ENCODE peak calls at places on chromosomes 7 and 10, in four cellular contexts. F is HT1080, Z is IMR-90, C is RPMI8226. O is an unnamed sample.

GRCh38 chr10:73956476-73957338 is 41.2 kb upstream of the VCL start:
- DNase-seq in F (peak), Z (peak), C (peak), O (peak)

GRCh38 chr7:665251-665650 is 61.2 kb upstream of the DNAAF5 start:
- DNase-seq in F (no peak), Z (peak), C (no peak), O (no peak)

GRCh38 chr7:41674505-41675023 is 28.3 kb downstream of the INHBA start:
- DNase-seq in F (no peak), Z (no peak), C (no peak), O (no peak)

GRCh38 chr7:6167004-6167551 is 105.3 kb downstream of the CYTH3 start:
- DNase-seq in F (no peak), Z (no peak), C (no peak), O (no peak)

GRCh38 chr10:79223346-79224048 is 123.8 kb upstream of the PPIF start:
- DNase-seq in F (peak), Z (peak), C (no peak), O (no peak)

GRCh38 chr7:80359029-80359428 is 152.8 kb downstream of the GNAT3 start:
- DNase-seq in F (no peak), Z (no peak), C (no peak), O (no peak)

GRCh38 chr10:125450218-125450617 is 232.7 kb downstream of the TEX36 start:
- DNase-seq in F (no peak), Z (no peak), C (no peak), O (no peak)

GRCh38 chr7:112708236-112708635 is 82.0 kb downstream of the TMEM168 start:
- DNase-seq in F (no peak), Z (no peak), C (no peak), O (no peak)

GRCh38 chr7:139562491-139562890 is 39.0 kb downstream of the CLEC2L start:
- DNase-seq in F (no peak), Z (no peak), C (no peak), O (no peak)